ENCODE peak calls at places on chromosomes 6 and 20, in four cellular contexts. S is GM12891, T is GM12878, L is K562. F is an unnamed sample.

GRCh38 chr6:136609878-136610706 is 59.9 kb upstream of the MAP7 start:
- DNase-seq in S (no peak), T (no peak), L (peak), F (peak)

GRCh38 chr6:42093582-42094329 is 43.4 kb downstream of the TAF8 start:
- DNase-seq in S (no peak), T (no peak), L (peak), F (no peak)

GRCh38 chr20:38591484-38592410 is 9.9 kb upstream of the ARHGAP40 start:
- DNase-seq in S (no peak), T (no peak), L (no peak), F (no peak)

GRCh38 chr6:117352466-117353081 is 73.2 kb downstream of the ROS1 start:
- DNase-seq in S (no peak), T (no peak), L (no peak), F (no peak)

GRCh38 chr6:164344801-164345291 is 930.3 kb downstream of the QKI start:
- DNase-seq in S (no peak), T (no peak), L (no peak), F (no peak)

GRCh38 chr6:72636215-72636614 is 14.4 kb downstream of the KCNQ5 start:
- DNase-seq in S (no peak), T (peak), L (no peak), F (no peak)

GRCh38 chr6:159830481-159831372 is 30.7 kb downstream of the PNLDC1 start:
- DNase-seq in S (no peak), T (no peak), L (no peak), F (no peak)

GRCh38 chr6:33076406-33076934 is 680 bp downstream of the HLA-DPB1 start:
- DNase-seq in S (no peak), T (no peak), L (no peak), F (no peak)

DNA sequence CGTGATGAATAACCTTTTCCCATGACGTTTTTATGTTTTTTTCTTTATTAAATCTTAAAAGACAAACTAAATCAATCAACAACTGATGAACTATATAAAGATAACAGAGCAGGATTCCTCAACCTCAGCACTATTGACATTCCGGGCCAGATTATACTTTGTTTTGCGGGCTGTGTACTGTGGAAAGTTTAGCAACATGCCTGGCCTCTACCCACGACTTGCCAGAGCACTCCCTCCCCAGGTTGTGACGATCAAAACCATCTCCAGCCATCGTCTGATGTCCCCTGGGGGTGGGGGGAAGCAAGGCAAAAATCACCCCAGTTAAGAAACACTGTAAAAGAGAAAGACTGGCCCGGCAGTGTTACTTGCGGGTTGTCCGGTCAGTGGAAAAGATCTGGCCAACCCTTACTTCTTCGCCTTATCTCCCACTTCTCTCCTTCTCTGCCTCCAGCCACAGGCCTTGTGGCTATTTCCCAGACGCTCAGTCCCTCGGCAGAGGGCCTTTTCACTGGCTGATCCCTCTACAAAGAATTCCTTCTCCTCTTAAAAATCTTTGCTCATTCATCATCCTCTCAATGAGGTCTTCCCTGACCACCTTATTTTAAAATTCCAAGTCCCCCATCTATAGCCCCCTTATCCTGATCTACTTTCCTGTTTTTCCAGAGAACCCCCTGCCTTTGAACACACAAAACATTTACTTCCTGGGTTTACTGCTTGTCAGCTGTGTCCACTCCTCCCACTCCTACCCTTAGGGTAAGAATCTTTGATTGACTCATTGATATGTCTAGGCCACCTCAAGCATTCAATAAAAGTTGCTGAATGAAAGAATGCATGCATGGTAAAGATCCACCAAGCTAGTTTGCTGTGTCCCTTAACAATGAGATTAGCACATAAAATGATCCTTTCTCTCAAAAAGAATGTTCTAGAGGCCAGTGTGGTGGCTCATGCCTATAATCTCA is 14.7 kb upstream of the RAB22A start:
- DNase-seq in S (no peak), T (no peak), L (peak), F (no peak)
- TF ChIP-seq SPI1 in S (no peak), T (no peak), L (no peak), F (no peak)

DNA sequence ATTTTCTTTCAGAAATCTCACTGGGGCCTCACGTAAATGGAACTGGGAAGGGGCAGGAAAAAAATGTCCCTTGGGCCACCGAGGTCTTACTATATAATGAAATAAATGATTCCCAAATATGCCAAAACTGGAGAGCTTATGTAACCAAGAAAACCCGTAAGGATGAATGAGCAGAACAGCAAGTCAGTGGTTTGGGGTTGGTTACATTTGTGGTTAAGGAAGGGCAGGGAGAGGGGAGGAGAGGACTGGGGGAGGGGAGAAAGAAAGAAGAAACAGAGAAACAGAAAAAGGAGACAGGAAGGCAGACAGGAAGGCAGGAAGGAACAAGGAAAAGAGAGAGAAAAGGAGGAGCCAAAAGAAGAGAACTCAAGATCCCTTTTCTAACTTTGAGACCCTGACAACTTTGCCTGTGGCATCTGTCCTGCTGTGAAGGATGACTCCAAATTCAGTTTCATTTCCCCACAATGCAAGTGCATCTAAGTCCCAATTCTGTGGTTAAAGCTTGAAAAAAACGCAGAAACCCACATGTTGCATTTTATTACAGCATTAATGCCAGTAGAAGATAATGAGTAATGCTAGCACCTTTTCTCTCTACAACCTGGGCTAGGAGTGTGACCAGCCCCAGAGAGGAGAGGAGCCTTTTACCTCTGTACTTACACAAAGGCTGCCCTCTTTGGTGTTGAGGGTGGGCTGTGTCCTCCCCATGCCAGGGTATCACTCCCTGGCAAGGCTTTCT is 10.8 kb upstream of the ARMC2 start:
- DNase-seq in S (no peak), T (no peak), L (no peak), F (peak)
- TF ChIP-seq SPI1 in S (peak), T (peak), L (no peak), F (no peak)

GRCh38 chr6:37060195-37060559 is 54.7 kb downstream of the FGD2 start:
- DNase-seq in S (no peak), T (no peak), L (no peak), F (no peak)

GRCh38 chr6:37059344-37060194 is 54.1 kb downstream of the FGD2 start:
- DNase-seq in S (no peak), T (no peak), L (peak), F (no peak)

GRCh38 chr6:37058084-37058586 is 52.7 kb downstream of the FGD2 start:
- DNase-seq in S (no peak), T (no peak), L (peak), F (no peak)

GRCh38 chr6:37057678-37058077 is 52.2 kb downstream of the FGD2 start:
- DNase-seq in S (no peak), T (no peak), L (no peak), F (no peak)

DNA sequence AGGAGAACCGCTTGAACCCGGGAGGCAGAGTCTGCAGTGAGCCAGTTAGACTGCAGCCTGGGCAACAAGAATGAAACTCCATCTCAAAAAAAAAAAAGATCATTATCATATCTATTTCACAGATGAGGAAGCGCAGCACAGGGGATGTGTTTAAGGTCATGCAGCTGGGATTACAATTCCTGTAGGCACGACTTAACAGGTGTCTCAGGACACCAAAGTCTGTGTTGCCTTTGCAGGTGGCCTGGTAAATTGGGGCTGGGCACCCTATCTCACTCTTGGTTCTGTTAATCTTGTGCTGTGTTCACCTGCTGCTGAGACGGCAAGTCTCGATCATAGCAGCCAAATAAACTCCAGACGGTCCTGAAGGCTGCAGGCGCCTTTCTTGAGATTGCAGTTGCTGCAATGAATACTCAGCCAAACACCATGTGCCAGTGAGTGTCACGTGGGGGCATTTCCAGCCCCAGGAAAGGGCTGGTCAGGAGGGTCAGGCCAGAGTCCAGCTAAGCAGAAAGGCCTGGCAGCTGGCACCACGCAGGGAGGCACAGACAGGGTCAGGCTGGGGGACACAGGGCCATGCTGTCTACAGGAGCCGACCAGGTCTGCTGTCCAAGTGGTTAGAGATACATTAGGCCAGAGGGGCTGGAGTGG is 55.8 kb downstream of the FGD2 start:
- DNase-seq in S (no peak), T (no peak), L (no peak), F (no peak)
- TF ChIP-seq SPI1 in S (no peak), T (no peak), L (peak), F (no peak)

GRCh38 chr20:19631410-19631809 is 126.6 kb upstream of the RIN2 start:
- DNase-seq in S (no peak), T (no peak), L (no peak), F (no peak)

GRCh38 chr20:19628570-19629134 is 129.4 kb upstream of the RIN2 start:
- DNase-seq in S (peak), T (peak), L (peak), F (peak)

DNA sequence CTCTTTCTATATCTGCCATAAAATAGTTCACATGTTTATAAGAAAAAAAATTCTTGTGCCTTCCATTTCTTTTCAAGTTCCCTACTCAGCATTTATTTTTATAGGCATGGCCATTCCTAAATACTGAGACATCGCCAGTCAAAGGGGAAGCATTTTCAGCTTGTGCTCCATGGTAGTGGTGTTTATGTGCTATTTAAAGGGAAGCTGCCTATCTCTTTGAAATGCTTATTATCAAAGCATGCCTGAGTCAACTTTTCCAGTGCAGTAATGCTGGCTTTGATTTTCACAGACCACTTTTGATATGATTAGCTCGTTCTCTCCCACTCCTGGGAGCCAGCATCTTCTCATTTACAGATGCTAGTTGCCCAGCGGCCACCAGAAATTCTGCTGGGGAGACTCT is 124.1 kb upstream of the RIN2 start:
- DNase-seq in S (no peak), T (no peak), L (no peak), F (no peak)
- TF ChIP-seq SPI1 in S (no peak), T (no peak), L (no peak), F (no peak)

DNA sequence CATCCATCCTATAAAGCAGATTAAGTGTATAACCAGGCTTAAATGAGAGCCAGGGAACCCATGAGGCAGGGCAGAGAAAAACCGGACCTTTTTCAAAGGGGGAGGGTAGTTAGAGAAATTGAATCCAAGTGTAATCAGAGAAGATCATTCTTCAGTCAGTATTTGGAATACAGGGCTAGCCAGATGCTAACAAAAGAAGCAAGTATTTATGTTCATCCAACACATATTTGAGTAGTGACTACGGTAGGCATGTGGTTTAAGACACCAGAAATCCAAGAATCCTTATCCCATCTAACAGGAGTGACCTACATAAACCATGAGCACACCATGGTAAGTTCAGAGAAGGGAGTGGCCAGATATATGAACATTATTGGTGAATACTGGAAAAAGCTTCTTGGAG is 46.8 kb upstream of the FAM83C start:
- DNase-seq in S (no peak), T (no peak), L (no peak), F (no peak)
- TF ChIP-seq SPI1 in S (no peak), T (no peak), L (no peak), F (no peak)

DNA sequence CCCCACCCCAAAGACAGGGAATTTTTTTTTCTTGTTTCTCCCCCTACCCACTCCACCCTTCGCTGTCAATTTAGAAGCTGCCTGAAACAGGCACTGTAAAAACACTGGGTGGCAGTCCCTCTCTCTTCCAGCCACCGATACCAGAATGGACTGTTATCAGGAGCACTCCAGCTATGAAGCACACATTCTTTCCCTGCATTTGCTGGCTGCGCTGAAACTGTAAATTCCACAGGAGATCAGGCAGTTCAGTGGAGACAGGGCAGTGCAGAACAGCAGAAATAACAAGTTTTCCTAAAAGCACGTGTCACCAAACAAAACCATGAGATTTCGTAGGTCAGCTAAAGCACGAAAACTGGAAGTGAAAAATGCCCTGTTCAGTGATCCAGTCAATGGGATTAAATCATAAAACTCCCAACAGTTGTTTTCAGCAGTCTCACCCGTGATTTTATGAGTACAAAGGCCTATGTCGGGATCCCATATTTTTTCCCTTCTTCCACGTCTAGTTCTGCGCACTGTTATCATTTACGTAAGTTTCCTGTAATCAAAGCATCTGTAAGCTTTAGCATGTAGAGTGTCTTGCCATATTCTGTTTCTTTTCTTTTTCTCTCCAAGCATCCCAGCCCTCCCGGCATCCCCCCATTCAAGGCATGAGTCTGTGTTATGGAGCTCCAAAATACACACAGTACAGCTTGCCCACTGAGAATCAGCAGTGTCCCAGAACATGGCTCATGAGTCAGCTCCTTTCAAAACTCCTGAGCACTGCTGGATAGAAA is 359.9 kb upstream of the EPHA7 start:
- DNase-seq in S (no peak), T (no peak), L (no peak), F (no peak)
- TF ChIP-seq SPI1 in S (no peak), T (no peak), L (no peak), F (no peak)

DNA sequence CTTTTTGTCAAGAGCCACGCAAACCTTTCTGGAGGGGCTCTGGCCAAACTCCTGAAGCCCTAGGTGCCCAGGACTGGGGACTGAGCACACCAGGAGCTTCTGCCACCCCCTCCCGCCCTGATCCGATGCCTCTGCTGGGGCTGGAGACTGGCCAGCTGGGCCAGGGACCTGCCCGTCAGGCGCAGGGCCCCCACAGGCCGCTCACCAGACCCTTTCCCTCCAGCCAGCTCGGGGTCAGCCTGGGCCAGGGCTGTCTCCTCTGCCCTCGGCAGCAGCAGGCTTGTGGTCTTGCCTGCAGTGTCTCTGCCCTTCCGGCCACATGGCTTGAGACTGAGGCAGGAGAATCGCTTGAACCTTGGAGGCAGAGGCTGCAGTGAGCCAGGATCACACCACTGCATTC is 14.6 kb downstream of the RTEL1 start:
- DNase-seq in S (no peak), T (no peak), L (no peak), F (no peak)
- TF ChIP-seq SPI1 in S (no peak), T (no peak), L (no peak), F (no peak)

DNA sequence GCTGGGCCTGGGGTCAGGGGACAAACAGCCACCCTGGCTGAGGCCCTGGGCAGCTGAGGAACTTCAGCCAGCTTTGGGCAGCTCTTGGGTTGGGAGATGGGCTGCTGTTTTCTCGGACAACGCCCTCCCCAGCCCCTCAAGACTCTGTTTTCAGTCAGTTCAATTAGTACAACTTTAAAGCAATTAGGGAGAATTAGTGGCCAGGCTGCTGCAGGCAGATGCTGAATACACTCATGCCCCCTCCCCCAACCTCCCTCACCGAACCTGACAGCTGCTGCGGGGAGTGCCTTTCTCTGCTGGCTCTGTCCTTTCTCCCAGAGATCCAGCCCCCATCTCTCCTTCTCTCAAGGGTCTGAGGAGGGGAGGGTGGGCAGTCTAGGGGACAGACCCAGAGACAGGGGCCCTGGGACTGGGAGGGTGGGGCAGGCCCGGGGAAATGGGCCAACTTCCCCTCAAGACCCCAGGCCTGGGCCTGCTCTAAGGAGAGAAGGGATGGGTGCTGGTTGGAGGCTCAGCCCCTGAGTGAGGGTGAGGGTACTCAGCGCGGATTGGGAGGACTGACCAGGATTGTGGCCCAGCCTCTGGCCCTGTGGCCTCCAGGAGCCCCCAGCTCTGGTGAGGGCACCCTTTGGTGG is 17.8 kb upstream of the MYT1 start:
- DNase-seq in S (no peak), T (no peak), L (no peak), F (no peak)
- TF ChIP-seq SPI1 in S (no peak), T (no peak), L (no peak), F (no peak)

GRCh38 chr20:42958367-42959112 is 231.2 kb downstream of the PTPRT start:
- DNase-seq in S (no peak), T (no peak), L (no peak), F (no peak)
- TF ChIP-seq SPI1 in S (no peak), T (no peak), L (no peak), F (no peak)

GRCh38 chr6:154865291-154865690 is 129.8 kb upstream of the TIAM2 start:
- DNase-seq in S (no peak), T (no peak), L (no peak), F (no peak)
- TF ChIP-seq SPI1 in S (no peak), T (no peak), L (no peak), F (no peak)